ENCODE peak calls at places on chromosomes 1 and 21, in four cellular contexts. One of them, this sample, is unnamed.

GRCh38 chr1:112718691-112719418 is 3.7 kb upstream of the PPM1J start:
- DNase-seq in right lobe of liver: peak
- DNase-seq in brain microvascular endothelial cell: peak
- DNase-seq in lower leg skin: no peak
- DNase-seq in this sample: no peak

GRCh38 chr1:172976222-172977041 is 74.3 kb downstream of the TNFSF18 start:
- DNase-seq in right lobe of liver: peak
- DNase-seq in brain microvascular endothelial cell: peak
- DNase-seq in lower leg skin: no peak
- DNase-seq in this sample: no peak

GRCh38 chr1:198465201-198466144 is 75.0 kb downstream of the ATP6V1G3 start:
- DNase-seq in right lobe of liver: no peak
- DNase-seq in brain microvascular endothelial cell: peak
- DNase-seq in lower leg skin: no peak
- DNase-seq in this sample: peak

GRCh38 chr1:21909787-21910503 is 27.2 kb downstream of the HSPG2 start:
- DNase-seq in right lobe of liver: peak
- DNase-seq in brain microvascular endothelial cell: peak
- DNase-seq in lower leg skin: peak
- DNase-seq in this sample: no peak

GRCh38 chr1:8423702-8424538 is 106.0 kb downstream of the SLC45A1 start:
- DNase-seq in right lobe of liver: peak
- DNase-seq in brain microvascular endothelial cell: peak
- DNase-seq in lower leg skin: peak
- DNase-seq in this sample: no peak

GRCh38 chr1:81209471-81209870 is 591.3 kb upstream of the ADGRL2 start:
- DNase-seq in right lobe of liver: no peak
- DNase-seq in brain microvascular endothelial cell: no peak
- DNase-seq in lower leg skin: no peak
- DNase-seq in this sample: no peak

GRCh38 chr1:59682405-59683080 is 132.2 kb upstream of the HOOK1 start:
- DNase-seq in right lobe of liver: no peak
- DNase-seq in brain microvascular endothelial cell: peak
- DNase-seq in lower leg skin: no peak
- DNase-seq in this sample: no peak

GRCh38 chr1:9078035-9078948 is 8.9 kb upstream of the SLC2A5 start:
- DNase-seq in right lobe of liver: no peak
- DNase-seq in brain microvascular endothelial cell: peak
- DNase-seq in lower leg skin: no peak
- DNase-seq in this sample: peak

GRCh38 chr21:35217504-35218060 is 168.5 kb upstream of the RUNX1 start:
- DNase-seq in right lobe of liver: no peak
- DNase-seq in brain microvascular endothelial cell: peak
- DNase-seq in lower leg skin: no peak
- DNase-seq in this sample: no peak

GRCh38 chr1:184825571-184825970 is 70.9 kb upstream of the EDEM3 start:
- DNase-seq in right lobe of liver: no peak
- DNase-seq in brain microvascular endothelial cell: no peak
- DNase-seq in lower leg skin: no peak
- DNase-seq in this sample: no peak

GRCh38 chr1:41792485-41792770 is 126.3 kb downstream of the HIVEP3 start:
- DNase-seq in right lobe of liver: no peak
- DNase-seq in brain microvascular endothelial cell: no peak
- DNase-seq in lower leg skin: no peak
- DNase-seq in this sample: no peak

GRCh38 chr1:43443197-43443946 is 10.4 kb downstream of the HYI start:
- DNase-seq in right lobe of liver: peak
- DNase-seq in brain microvascular endothelial cell: no peak
- DNase-seq in lower leg skin: no peak
- DNase-seq in this sample: no peak

GRCh38 chr1:17979815-17980214 is 127.8 kb upstream of the IGSF21 start:
- DNase-seq in right lobe of liver: no peak
- DNase-seq in brain microvascular endothelial cell: no peak
- DNase-seq in lower leg skin: no peak
- DNase-seq in this sample: no peak

GRCh38 chr1:80994934-80995333 is 805.8 kb upstream of the ADGRL2 start:
- DNase-seq in right lobe of liver: no peak
- DNase-seq in brain microvascular endothelial cell: peak
- DNase-seq in lower leg skin: no peak
- DNase-seq in this sample: no peak

GRCh38 chr1:223235091-223235490 is 92.0 kb upstream of the TLR5 start:
- DNase-seq in right lobe of liver: no peak
- DNase-seq in brain microvascular endothelial cell: no peak
- DNase-seq in lower leg skin: no peak
- DNase-seq in this sample: no peak

GRCh38 chr1:36156329-36157114 is 562 bp downstream of the MAP7D1 start:
- DNase-seq in right lobe of liver: peak
- DNase-seq in brain microvascular endothelial cell: peak
- DNase-seq in lower leg skin: peak
- DNase-seq in this sample: no peak

GRCh38 chr1:45089711-45090110 is 77.7 kb downstream of the UROD start:
- DNase-seq in right lobe of liver: no peak
- DNase-seq in brain microvascular endothelial cell: no peak
- DNase-seq in lower leg skin: no peak
- DNase-seq in this sample: no peak

GRCh38 chr1:185483647-185484450 is 166.8 kb upstream of the IVNS1ABP start:
- DNase-seq in right lobe of liver: no peak
- DNase-seq in brain microvascular endothelial cell: peak
- DNase-seq in lower leg skin: peak
- DNase-seq in this sample: peak

GRCh38 chr1:164380893-164381292 is 178.1 kb upstream of the PBX1 start:
- DNase-seq in right lobe of liver: no peak
- DNase-seq in brain microvascular endothelial cell: peak
- DNase-seq in lower leg skin: no peak
- DNase-seq in this sample: peak

GRCh38 chr1:151851886-151852285 is 1.6 kb downstream of the THEM5 start:
- DNase-seq in right lobe of liver: no peak
- DNase-seq in brain microvascular endothelial cell: no peak
- DNase-seq in lower leg skin: no peak
- DNase-seq in this sample: no peak

DNA sequence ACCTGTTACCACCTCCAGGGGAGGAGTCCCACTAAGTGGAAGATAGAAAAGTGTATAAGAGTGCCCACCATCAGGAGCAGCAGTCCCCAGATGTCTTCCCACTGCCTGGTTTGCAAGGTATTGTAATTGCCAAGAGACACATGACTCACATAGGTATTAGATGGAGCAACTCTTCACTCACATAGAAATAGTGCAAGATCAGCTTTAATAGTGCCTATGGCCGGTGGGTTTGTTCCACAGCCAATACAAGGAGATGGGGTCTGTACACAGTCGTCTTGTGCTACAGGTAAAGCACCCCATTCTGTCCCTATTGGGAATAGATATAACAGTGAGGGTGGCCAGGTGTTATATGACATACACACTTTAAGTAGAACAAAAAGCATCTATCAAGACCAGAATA is 18.6 kb upstream of the GBP5 start:
- DNase-seq in right lobe of liver: no peak
- DNase-seq in brain microvascular endothelial cell: no peak
- DNase-seq in lower leg skin: no peak
- DNase-seq in this sample: no peak
- TF ChIP-seq CTCF in right lobe of liver: no peak
- TF ChIP-seq CTCF in brain microvascular endothelial cell: no peak
- TF ChIP-seq CTCF in lower leg skin: no peak
- TF ChIP-seq CTCF in this sample: no peak

DNA sequence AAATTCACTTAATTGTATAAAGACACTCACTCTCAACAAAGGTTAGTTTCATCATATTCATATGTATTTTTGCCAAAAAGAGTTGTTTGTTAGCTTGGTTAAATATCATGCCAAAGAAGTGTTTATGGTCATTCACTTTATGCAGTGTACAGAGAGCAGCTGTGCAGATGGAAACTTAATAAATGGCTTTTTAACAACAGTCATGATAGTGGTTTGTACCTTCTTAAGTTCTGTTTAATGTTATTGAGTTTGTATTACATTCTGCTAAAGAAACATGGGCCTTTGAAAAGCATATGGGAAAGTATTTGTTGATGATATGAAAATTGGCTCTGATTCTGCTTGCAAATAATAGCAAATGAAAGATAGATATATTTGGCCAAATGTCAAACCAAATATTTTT is 607.3 kb downstream of the NCAM2 start:
- DNase-seq in right lobe of liver: no peak
- DNase-seq in brain microvascular endothelial cell: no peak
- DNase-seq in lower leg skin: no peak
- DNase-seq in this sample: no peak
- H3K4me3 ChIP-seq in right lobe of liver: no peak
- H3K4me3 ChIP-seq in brain microvascular endothelial cell: no peak
- H3K4me3 ChIP-seq in lower leg skin: no peak
- H3K4me3 ChIP-seq in this sample: no peak

DNA sequence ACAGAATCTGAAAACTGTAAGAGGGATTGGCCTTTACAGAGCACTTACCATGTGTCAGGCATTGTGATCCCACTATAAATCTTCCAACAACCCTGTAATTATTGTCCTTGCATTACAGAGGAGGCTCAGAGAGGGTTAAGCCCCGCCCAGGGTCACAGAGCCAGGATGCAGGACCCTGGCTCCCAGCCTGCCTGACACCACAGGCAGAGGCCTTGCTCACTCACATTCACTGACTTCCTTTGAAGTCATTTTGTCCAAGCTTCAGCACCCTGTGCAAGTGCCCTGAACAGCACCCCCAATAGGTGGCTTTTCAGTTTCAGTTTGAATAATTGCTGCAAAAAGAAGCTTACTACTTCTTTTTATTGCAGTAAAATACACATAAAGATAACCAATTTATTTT is 256.8 kb upstream of the NFIA start:
- DNase-seq in right lobe of liver: no peak
- DNase-seq in brain microvascular endothelial cell: no peak
- DNase-seq in lower leg skin: no peak
- DNase-seq in this sample: no peak
- TF ChIP-seq CTCF in right lobe of liver: no peak
- TF ChIP-seq CTCF in brain microvascular endothelial cell: peak
- TF ChIP-seq CTCF in lower leg skin: no peak
- TF ChIP-seq CTCF in this sample: peak

GRCh38 chr1:26728645-26729044 is 32.8 kb downstream of the ARID1A start:
- DNase-seq in right lobe of liver: no peak
- DNase-seq in brain microvascular endothelial cell: no peak
- DNase-seq in lower leg skin: no peak
- DNase-seq in this sample: no peak
- H3K4me3 ChIP-seq in right lobe of liver: no peak
- H3K4me3 ChIP-seq in brain microvascular endothelial cell: no peak
- H3K4me3 ChIP-seq in lower leg skin: no peak
- H3K4me3 ChIP-seq in this sample: no peak

GRCh38 chr21:44818636-44819011 is 762 bp upstream of the SUMO3 start:
- DNase-seq in right lobe of liver: no peak
- DNase-seq in brain microvascular endothelial cell: no peak
- DNase-seq in lower leg skin: no peak
- DNase-seq in this sample: no peak

GRCh38 chr21:44819283-44820243 is 1.7 kb upstream of the SUMO3 start:
- DNase-seq in right lobe of liver: no peak
- DNase-seq in brain microvascular endothelial cell: no peak
- DNase-seq in lower leg skin: no peak
- DNase-seq in this sample: no peak

GRCh38 chr21:44817506-44817880 is 369 bp downstream of the SUMO3 start:
- DNase-seq in right lobe of liver: peak
- DNase-seq in brain microvascular endothelial cell: peak
- DNase-seq in lower leg skin: peak
- DNase-seq in this sample: peak

GRCh38 chr21:44816761-44817505 is 929 bp downstream of the SUMO3 start:
- DNase-seq in right lobe of liver: no peak
- DNase-seq in brain microvascular endothelial cell: no peak
- DNase-seq in lower leg skin: no peak
- DNase-seq in this sample: no peak

DNA sequence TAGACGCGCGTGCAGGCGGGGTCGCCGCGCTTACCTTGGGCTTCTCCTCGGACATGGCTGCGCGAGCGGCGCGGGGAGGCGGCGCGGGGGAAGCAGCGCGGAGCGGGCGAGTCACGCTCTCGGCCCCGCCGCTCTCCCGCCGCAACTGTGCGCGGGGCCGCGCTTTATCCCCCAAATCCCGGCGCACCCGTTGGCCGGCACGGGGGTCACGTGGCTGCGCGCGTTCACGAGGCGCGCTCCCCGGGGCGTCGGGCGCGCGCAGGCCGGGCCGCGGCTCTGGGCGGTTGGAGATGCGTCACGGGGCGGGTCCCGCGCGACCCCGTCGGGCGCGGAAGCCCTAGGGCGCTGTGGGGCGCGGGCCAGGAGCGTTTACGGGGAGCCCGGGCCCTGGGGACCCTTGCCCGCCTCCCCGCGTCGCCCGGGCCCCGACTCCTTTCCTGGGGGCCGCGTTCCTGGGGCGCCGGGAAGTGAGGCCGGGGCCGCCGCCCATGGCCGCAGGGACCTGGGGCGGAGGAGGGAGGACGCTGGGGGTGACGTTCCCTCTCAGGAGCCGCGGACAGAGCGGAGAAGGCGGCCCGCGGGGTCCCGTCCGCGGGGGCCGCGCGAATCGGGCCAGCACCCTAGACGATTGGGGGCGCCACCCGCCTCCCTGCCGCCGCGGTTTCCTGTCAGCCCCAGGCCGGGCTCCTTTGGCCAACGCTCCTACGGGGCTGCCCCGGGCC is at the start of gene SUMO3:
- DNase-seq in right lobe of liver: peak
- DNase-seq in brain microvascular endothelial cell: peak
- DNase-seq in lower leg skin: peak
- DNase-seq in this sample: no peak
- TF ChIP-seq CTCF in right lobe of liver: no peak
- TF ChIP-seq CTCF in brain microvascular endothelial cell: no peak
- TF ChIP-seq CTCF in lower leg skin: no peak
- TF ChIP-seq CTCF in this sample: no peak

GRCh38 chr1:158147396-158148353 is 33.0 kb upstream of the CD1D start:
- DNase-seq in right lobe of liver: no peak
- DNase-seq in brain microvascular endothelial cell: no peak
- DNase-seq in lower leg skin: no peak
- DNase-seq in this sample: no peak
- H3K4me3 ChIP-seq in right lobe of liver: no peak
- H3K4me3 ChIP-seq in brain microvascular endothelial cell: no peak
- H3K4me3 ChIP-seq in lower leg skin: no peak
- H3K4me3 ChIP-seq in this sample: no peak

GRCh38 chr1:155093938-155094621 is 15.4 kb downstream of the EFNA3 start:
- DNase-seq in right lobe of liver: peak
- DNase-seq in brain microvascular endothelial cell: no peak
- DNase-seq in lower leg skin: no peak
- DNase-seq in this sample: peak
- TF ChIP-seq CTCF in right lobe of liver: peak
- TF ChIP-seq CTCF in brain microvascular endothelial cell: peak
- TF ChIP-seq CTCF in lower leg skin: no peak
- TF ChIP-seq CTCF in this sample: peak

GRCh38 chr1:203076031-203076511 is 9.7 kb downstream of the MYOG start:
- DNase-seq in right lobe of liver: no peak
- DNase-seq in brain microvascular endothelial cell: no peak
- DNase-seq in lower leg skin: no peak
- DNase-seq in this sample: no peak
- H3K4me3 ChIP-seq in right lobe of liver: peak
- H3K4me3 ChIP-seq in brain microvascular endothelial cell: no peak
- H3K4me3 ChIP-seq in lower leg skin: no peak
- H3K4me3 ChIP-seq in this sample: no peak

This sample was measured in HFF-Myc.